ENCODE peak calls at places on chromosomes 4 and X, in nine cellular contexts. I is AG09309, K is pancreas, W is AG09319, Q is ascending aorta, U is colonic mucosa, N is choroid plexus epithelial cell, M is neural crest cell, F is uterus. T is an unnamed sample.
A peak's percentile ranks its signal among the peaks of the same experiment; 100 is the strongest.

GRCh38 chr4:169649545-169650226 is 29.3 kb downstream of the CLCN3 start:
- DNase-seq in K (peak; percentile 45), N (no peak), M (no peak), I (no peak), U (no peak), F (no peak), Q (no peak), W (no peak), T (no peak)

GRCh38 chrX:8873102-8873501 is 71.9 kb upstream of the FAM9A start:
- DNase-seq in K (no peak), I (no peak), W (no peak), N (no peak), F (no peak), Q (no peak), M (no peak), U (no peak), T (no peak)

GRCh38 chr4:11428161-11428700 is 463 bp downstream of the HS3ST1 start:
- DNase-seq in U (no peak), W (no peak), N (no peak), M (no peak), I (no peak), K (no peak), Q (no peak), F (no peak), T (no peak)

GRCh38 chrX:77167993-77168392 is 279.2 kb upstream of the FGF16 start:
- DNase-seq in W (no peak), M (no peak), I (no peak), Q (no peak), K (no peak), F (no peak), N (peak; percentile 0), U (no peak), T (no peak)

GRCh38 chr4:162115323-162115722 is 48.5 kb downstream of the FSTL5 start:
- DNase-seq in M (no peak), N (peak; percentile 5), I (no peak), F (no peak), K (no peak), Q (no peak), W (no peak), U (no peak), T (no peak)

GRCh38 chr4:64857198-64857597 is 447.9 kb upstream of the TECRL start:
- DNase-seq in K (no peak), F (no peak), U (no peak), W (no peak), Q (no peak), N (no peak), I (no peak), M (no peak), T (no peak)

GRCh38 chr4:9812530-9813340 is 31.3 kb downstream of the DRD5 start:
- DNase-seq in Q (no peak), W (no peak), U (no peak), N (peak; percentile 55), F (no peak), I (no peak), K (no peak), M (no peak), T (no peak)

GRCh38 chr4:129176864-129177263 is 80.9 kb downstream of the C4orf33 start:
- DNase-seq in F (no peak), I (no peak), M (no peak), U (no peak), K (no peak), Q (no peak), W (no peak), N (no peak), T (no peak)

GRCh38 chr4:7416745-7417432 is 17.8 kb downstream of the PSAPL1 start:
- DNase-seq in U (no peak), Q (no peak), K (no peak), I (no peak), W (no peak), F (peak; percentile 4), M (no peak), N (no peak), T (no peak)

GRCh38 chrX:14095702-14096101 is 66.0 kb upstream of the GEMIN8 start:
- DNase-seq in F (peak; percentile 23), M (peak; percentile 20), Q (no peak), W (peak; percentile 22), N (peak; percentile 78), I (peak; percentile 27), K (peak; percentile 50), U (peak; percentile 22), T (no peak)

GRCh38 chr4:153362184-153362583 is 17.7 kb downstream of the MND1 start:
- DNase-seq in N (peak; percentile 50), I (no peak), U (no peak), M (no peak), F (no peak), K (no peak), W (no peak), Q (no peak), T (no peak)

GRCh38 chr4:88457307-88458090 is 580 bp downstream of the HERC5 start:
- DNase-seq in I (no peak), Q (no peak), K (peak; percentile 54), U (peak; percentile 41), N (peak; percentile 34), W (no peak), F (peak; percentile 57), M (no peak), T (no peak)

GRCh38 chr4:86302242-86302641 is 57.6 kb downstream of the MAPK10 start:
- DNase-seq in I (no peak), U (peak; percentile 22), F (peak; percentile 71), K (peak; percentile 28), M (peak; percentile 8), Q (no peak), N (no peak), W (no peak), T (no peak)

GRCh38 chr4:76182463-76182862 is 31.2 kb downstream of the SCARB2 start:
- DNase-seq in I (no peak), M (no peak), F (no peak), W (no peak), N (no peak), U (no peak), K (no peak), Q (no peak), T (no peak)

GRCh38 chrX:129961180-129962083 is 21.0 kb upstream of the BCORL1 start:
- DNase-seq in N (no peak), M (peak; percentile 23), U (peak; percentile 81), K (peak; percentile 70), W (no peak), I (no peak), F (no peak), Q (no peak), T (peak; percentile 57)
- TF ChIP-seq CTCF in N (no peak), M (no peak), U (no peak), K (no peak), W (no peak), I (no peak), F (no peak), Q (no peak), T (no peak)

GRCh38 chrX:134776844-134777370 is 118.6 kb upstream of the PLAC1 start:
- DNase-seq in W (no peak), N (no peak), F (no peak), K (no peak), Q (no peak), M (no peak), U (no peak), I (no peak), T (no peak)

GRCh38 chrX:134780908-134781307 is 122.6 kb upstream of the PLAC1 start:
- DNase-seq in Q (no peak), U (no peak), W (no peak), N (no peak), F (no peak), K (peak; percentile 19), M (no peak), I (no peak), T (no peak)

DNA sequence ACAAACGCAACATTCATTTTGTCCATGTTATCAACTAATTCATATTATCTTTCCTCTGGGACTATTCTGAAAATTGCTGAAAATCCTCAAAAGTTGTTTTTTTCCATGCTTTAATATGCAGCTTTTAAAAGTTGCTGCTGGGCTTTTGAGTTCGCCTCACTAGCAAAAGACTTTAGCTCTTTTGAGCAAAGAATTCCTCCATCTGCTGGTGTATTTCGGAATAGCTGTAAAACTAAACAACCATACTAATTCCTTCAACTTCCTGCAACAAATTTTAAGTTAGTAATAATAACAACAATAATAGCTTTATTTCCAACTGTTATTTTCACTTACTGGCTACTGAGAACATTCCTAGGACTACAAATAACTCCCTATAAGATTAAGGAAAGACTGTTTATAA is 124.5 kb upstream of the PLAC1 start:
- DNase-seq in N (peak; percentile 68), I (no peak), W (peak; percentile 19), Q (no peak), M (no peak), K (no peak), U (no peak), F (no peak), T (no peak)
- TF ChIP-seq CTCF in N (peak; percentile 58), I (peak; percentile 63), W (peak; percentile 61), Q (peak; percentile 47), M (peak; percentile 69), K (no peak), U (peak; percentile 40), F (peak; percentile 26), T (peak; percentile 21)

GRCh38 chr4:144655491-144655890 is 9.5 kb downstream of the HHIP start:
- DNase-seq in N (no peak), U (no peak), I (no peak), M (no peak), W (no peak), F (no peak), Q (no peak), K (no peak), T (no peak)

GRCh38 chr4:144659493-144659892 is 13.5 kb downstream of the HHIP start:
- DNase-seq in N (no peak), F (no peak), U (no peak), M (no peak), K (no peak), Q (no peak), I (no peak), W (no peak), T (no peak)

GRCh38 chr4:144658015-144658567 is 12.1 kb downstream of the HHIP start:
- DNase-seq in N (no peak), K (no peak), F (no peak), U (no peak), I (no peak), W (no peak), Q (no peak), M (no peak), T (no peak)

GRCh38 chr4:144656857-144657256 is 10.9 kb downstream of the HHIP start:
- DNase-seq in U (no peak), I (no peak), F (no peak), M (no peak), W (no peak), K (no peak), Q (no peak), N (peak; percentile 35), T (no peak)

DNA sequence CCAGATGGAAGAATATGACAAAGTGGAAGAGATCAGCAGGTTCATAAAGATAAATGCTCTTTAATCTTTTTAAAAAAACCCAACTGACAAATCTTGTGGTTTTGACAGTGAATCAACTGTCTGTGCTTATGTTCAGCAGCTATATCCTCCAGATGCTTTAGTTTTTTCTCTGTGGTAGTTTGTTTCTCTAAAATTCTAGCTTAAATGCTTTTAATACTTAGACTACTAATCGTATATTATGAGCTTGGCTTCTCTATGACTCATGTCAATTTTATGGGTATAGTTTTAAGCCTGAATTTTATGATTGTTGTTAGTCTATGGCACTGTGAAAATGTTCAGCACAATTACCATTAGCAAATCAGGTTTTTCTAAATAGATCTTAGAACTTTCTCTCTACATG is 13.0 kb downstream of the HHIP start:
- DNase-seq in U (no peak), F (no peak), K (no peak), I (peak; percentile 48), Q (no peak), N (peak; percentile 23), M (no peak), W (no peak), T (no peak)
- TF ChIP-seq CTCF in U (no peak), F (no peak), K (no peak), I (no peak), Q (no peak), N (no peak), M (no peak), W (no peak), T (no peak)

GRCh38 chrX:47723689-47724088 is 64.7 kb upstream of the UXT start:
- DNase-seq in W (no peak), Q (no peak), F (no peak), N (no peak), I (no peak), U (no peak), K (no peak), M (no peak), T (no peak)
- TF ChIP-seq CTCF in W (peak; percentile 3), Q (no peak), F (no peak), N (peak; percentile 19), I (no peak), U (no peak), K (no peak), M (no peak), T (no peak)